ENCODE peak calls at places on chromosomes 2 and 18, in nine cellular contexts. One of them, this sample, is unnamed.

GRCh38 chr2:1224901-1225300 is 188.4 kb upstream of the TPO start:
- DNase-seq in T47D: no peak
- DNase-seq in stimulated activated CD4-positive, alpha-beta T cell treated with anti-CD3 and anti-CD28 coated beads, Interleukin-2, amount 100 ng/mL, for 4 hours: no peak
- DNase-seq in COR-L47: no peak
- DNase-seq in GM19239: no peak
- DNase-seq in activated T-helper 1 cell treated with Interleukin-2 at 50 U/mL for 16 hours: no peak
- DNase-seq in HS-5: no peak
- DNase-seq in activated CD4-positive, alpha-beta T cell treated with anti-CD3 and anti-CD28 coated beads for 1 hour: no peak
- DNase-seq in activated naive CD4-positive, alpha-beta T cell treated with Interleukin-2 at 50 U/mL for 16 hours: no peak
- DNase-seq in this sample: no peak

GRCh38 chr2:88857274-88857741 is 165.8 kb downstream of the RPIA start:
- DNase-seq in T47D: no peak
- DNase-seq in stimulated activated CD4-positive, alpha-beta T cell treated with anti-CD3 and anti-CD28 coated beads, Interleukin-2, amount 100 ng/mL, for 4 hours: no peak
- DNase-seq in COR-L47: no peak
- DNase-seq in GM19239: no peak
- DNase-seq in activated T-helper 1 cell treated with Interleukin-2 at 50 U/mL for 16 hours: no peak
- DNase-seq in HS-5: no peak
- DNase-seq in activated CD4-positive, alpha-beta T cell treated with anti-CD3 and anti-CD28 coated beads for 1 hour: no peak
- DNase-seq in activated naive CD4-positive, alpha-beta T cell treated with Interleukin-2 at 50 U/mL for 16 hours: no peak
- DNase-seq in this sample: no peak

GRCh38 chr2:216057688-216058193 is 23.9 kb downstream of the PECR start:
- DNase-seq in T47D: no peak
- DNase-seq in stimulated activated CD4-positive, alpha-beta T cell treated with anti-CD3 and anti-CD28 coated beads, Interleukin-2, amount 100 ng/mL, for 4 hours: peak; percentile 27
- DNase-seq in COR-L47: no peak
- DNase-seq in GM19239: peak; percentile 62
- DNase-seq in activated T-helper 1 cell treated with Interleukin-2 at 50 U/mL for 16 hours: peak; percentile 45
- DNase-seq in HS-5: no peak
- DNase-seq in activated CD4-positive, alpha-beta T cell treated with anti-CD3 and anti-CD28 coated beads for 1 hour: peak; percentile 31
- DNase-seq in activated naive CD4-positive, alpha-beta T cell treated with Interleukin-2 at 50 U/mL for 16 hours: peak; percentile 56
- DNase-seq in this sample: peak; percentile 19

GRCh38 chr2:54569745-54570296 is 113.7 kb downstream of the SPTBN1 start:
- DNase-seq in T47D: no peak
- DNase-seq in stimulated activated CD4-positive, alpha-beta T cell treated with anti-CD3 and anti-CD28 coated beads, Interleukin-2, amount 100 ng/mL, for 4 hours: no peak
- DNase-seq in COR-L47: no peak
- DNase-seq in GM19239: no peak
- DNase-seq in activated T-helper 1 cell treated with Interleukin-2 at 50 U/mL for 16 hours: no peak
- DNase-seq in HS-5: no peak
- DNase-seq in activated CD4-positive, alpha-beta T cell treated with anti-CD3 and anti-CD28 coated beads for 1 hour: no peak
- DNase-seq in activated naive CD4-positive, alpha-beta T cell treated with Interleukin-2 at 50 U/mL for 16 hours: no peak
- DNase-seq in this sample: no peak

GRCh38 chr18:37499008-37499407 is 66.6 kb downstream of the CELF4 start:
- DNase-seq in T47D: no peak
- DNase-seq in stimulated activated CD4-positive, alpha-beta T cell treated with anti-CD3 and anti-CD28 coated beads, Interleukin-2, amount 100 ng/mL, for 4 hours: no peak
- DNase-seq in COR-L47: peak; percentile 79
- DNase-seq in GM19239: no peak
- DNase-seq in activated T-helper 1 cell treated with Interleukin-2 at 50 U/mL for 16 hours: no peak
- DNase-seq in HS-5: no peak
- DNase-seq in activated CD4-positive, alpha-beta T cell treated with anti-CD3 and anti-CD28 coated beads for 1 hour: no peak
- DNase-seq in activated naive CD4-positive, alpha-beta T cell treated with Interleukin-2 at 50 U/mL for 16 hours: no peak
- DNase-seq in this sample: no peak

GRCh38 chr18:45521777-45522176 is 93.5 kb upstream of the SLC14A2 start:
- DNase-seq in T47D: no peak
- DNase-seq in stimulated activated CD4-positive, alpha-beta T cell treated with anti-CD3 and anti-CD28 coated beads, Interleukin-2, amount 100 ng/mL, for 4 hours: no peak
- DNase-seq in COR-L47: no peak
- DNase-seq in GM19239: no peak
- DNase-seq in activated T-helper 1 cell treated with Interleukin-2 at 50 U/mL for 16 hours: no peak
- DNase-seq in HS-5: no peak
- DNase-seq in activated CD4-positive, alpha-beta T cell treated with anti-CD3 and anti-CD28 coated beads for 1 hour: no peak
- DNase-seq in activated naive CD4-positive, alpha-beta T cell treated with Interleukin-2 at 50 U/mL for 16 hours: no peak
- DNase-seq in this sample: no peak

GRCh38 chr2:195898505-195898904 is 170.1 kb downstream of the DNAH7 start:
- DNase-seq in T47D: peak; percentile 4
- DNase-seq in stimulated activated CD4-positive, alpha-beta T cell treated with anti-CD3 and anti-CD28 coated beads, Interleukin-2, amount 100 ng/mL, for 4 hours: no peak
- DNase-seq in COR-L47: peak; percentile 14
- DNase-seq in GM19239: no peak
- DNase-seq in activated T-helper 1 cell treated with Interleukin-2 at 50 U/mL for 16 hours: no peak
- DNase-seq in HS-5: peak; percentile 92
- DNase-seq in activated CD4-positive, alpha-beta T cell treated with anti-CD3 and anti-CD28 coated beads for 1 hour: no peak
- DNase-seq in activated naive CD4-positive, alpha-beta T cell treated with Interleukin-2 at 50 U/mL for 16 hours: no peak
- DNase-seq in this sample: no peak

GRCh38 chr2:27370026-27370815 is at the start of the genes EIF2B4 and SNX17:
- DNase-seq in T47D: peak; percentile 98
- DNase-seq in stimulated activated CD4-positive, alpha-beta T cell treated with anti-CD3 and anti-CD28 coated beads, Interleukin-2, amount 100 ng/mL, for 4 hours: peak; percentile 99
- DNase-seq in COR-L47: peak; percentile 97
- DNase-seq in GM19239: peak; percentile 90
- DNase-seq in activated T-helper 1 cell treated with Interleukin-2 at 50 U/mL for 16 hours: peak; percentile 99
- DNase-seq in HS-5: peak; percentile 96
- DNase-seq in activated CD4-positive, alpha-beta T cell treated with anti-CD3 and anti-CD28 coated beads for 1 hour: peak; percentile 99
- DNase-seq in activated naive CD4-positive, alpha-beta T cell treated with Interleukin-2 at 50 U/mL for 16 hours: peak; percentile 100
- DNase-seq in this sample: peak; percentile 99

GRCh38 chr2:53903011-53903410 is 43.2 kb upstream of the GPR75 start:
- DNase-seq in T47D: no peak
- DNase-seq in stimulated activated CD4-positive, alpha-beta T cell treated with anti-CD3 and anti-CD28 coated beads, Interleukin-2, amount 100 ng/mL, for 4 hours: no peak
- DNase-seq in COR-L47: no peak
- DNase-seq in GM19239: no peak
- DNase-seq in activated T-helper 1 cell treated with Interleukin-2 at 50 U/mL for 16 hours: no peak
- DNase-seq in HS-5: no peak
- DNase-seq in activated CD4-positive, alpha-beta T cell treated with anti-CD3 and anti-CD28 coated beads for 1 hour: no peak
- DNase-seq in activated naive CD4-positive, alpha-beta T cell treated with Interleukin-2 at 50 U/mL for 16 hours: no peak
- DNase-seq in this sample: no peak

GRCh38 chr2:25817006-25817405 is 61.3 kb downstream of the ASXL2 start:
- DNase-seq in T47D: no peak
- DNase-seq in stimulated activated CD4-positive, alpha-beta T cell treated with anti-CD3 and anti-CD28 coated beads, Interleukin-2, amount 100 ng/mL, for 4 hours: no peak
- DNase-seq in COR-L47: no peak
- DNase-seq in GM19239: no peak
- DNase-seq in activated T-helper 1 cell treated with Interleukin-2 at 50 U/mL for 16 hours: no peak
- DNase-seq in HS-5: no peak
- DNase-seq in activated CD4-positive, alpha-beta T cell treated with anti-CD3 and anti-CD28 coated beads for 1 hour: no peak
- DNase-seq in activated naive CD4-positive, alpha-beta T cell treated with Interleukin-2 at 50 U/mL for 16 hours: no peak
- DNase-seq in this sample: no peak

GRCh38 chr2:172226244-172227061 is 123.8 kb upstream of the DLX2 start:
- DNase-seq in T47D: peak; percentile 69
- DNase-seq in stimulated activated CD4-positive, alpha-beta T cell treated with anti-CD3 and anti-CD28 coated beads, Interleukin-2, amount 100 ng/mL, for 4 hours: no peak
- DNase-seq in COR-L47: no peak
- DNase-seq in GM19239: no peak
- DNase-seq in activated T-helper 1 cell treated with Interleukin-2 at 50 U/mL for 16 hours: no peak
- DNase-seq in HS-5: no peak
- DNase-seq in activated CD4-positive, alpha-beta T cell treated with anti-CD3 and anti-CD28 coated beads for 1 hour: no peak
- DNase-seq in activated naive CD4-positive, alpha-beta T cell treated with Interleukin-2 at 50 U/mL for 16 hours: peak; percentile 7
- DNase-seq in this sample: no peak

GRCh38 chr2:198374375-198375072 is 570.1 kb downstream of the PLCL1 start:
- DNase-seq in T47D: peak; percentile 60
- DNase-seq in stimulated activated CD4-positive, alpha-beta T cell treated with anti-CD3 and anti-CD28 coated beads, Interleukin-2, amount 100 ng/mL, for 4 hours: no peak
- DNase-seq in COR-L47: peak; percentile 64
- DNase-seq in GM19239: peak; percentile 1
- DNase-seq in activated T-helper 1 cell treated with Interleukin-2 at 50 U/mL for 16 hours: no peak
- DNase-seq in HS-5: peak; percentile 38
- DNase-seq in activated CD4-positive, alpha-beta T cell treated with anti-CD3 and anti-CD28 coated beads for 1 hour: no peak
- DNase-seq in activated naive CD4-positive, alpha-beta T cell treated with Interleukin-2 at 50 U/mL for 16 hours: no peak
- DNase-seq in this sample: no peak

GRCh38 chr2:23496456-23496855 is 111.5 kb downstream of the KLHL29 start:
- DNase-seq in T47D: no peak
- DNase-seq in stimulated activated CD4-positive, alpha-beta T cell treated with anti-CD3 and anti-CD28 coated beads, Interleukin-2, amount 100 ng/mL, for 4 hours: no peak
- DNase-seq in COR-L47: no peak
- DNase-seq in GM19239: no peak
- DNase-seq in activated T-helper 1 cell treated with Interleukin-2 at 50 U/mL for 16 hours: no peak
- DNase-seq in HS-5: no peak
- DNase-seq in activated CD4-positive, alpha-beta T cell treated with anti-CD3 and anti-CD28 coated beads for 1 hour: no peak
- DNase-seq in activated naive CD4-positive, alpha-beta T cell treated with Interleukin-2 at 50 U/mL for 16 hours: no peak
- DNase-seq in this sample: no peak

GRCh38 chr2:120815292-120815691 is 79.6 kb downstream of the GLI2 start:
- DNase-seq in T47D: no peak
- DNase-seq in stimulated activated CD4-positive, alpha-beta T cell treated with anti-CD3 and anti-CD28 coated beads, Interleukin-2, amount 100 ng/mL, for 4 hours: no peak
- DNase-seq in COR-L47: no peak
- DNase-seq in GM19239: no peak
- DNase-seq in activated T-helper 1 cell treated with Interleukin-2 at 50 U/mL for 16 hours: no peak
- DNase-seq in HS-5: no peak
- DNase-seq in activated CD4-positive, alpha-beta T cell treated with anti-CD3 and anti-CD28 coated beads for 1 hour: no peak
- DNase-seq in activated naive CD4-positive, alpha-beta T cell treated with Interleukin-2 at 50 U/mL for 16 hours: no peak
- DNase-seq in this sample: no peak

GRCh38 chr18:27763936-27764335 is 413.0 kb downstream of the CDH2 start:
- DNase-seq in T47D: no peak
- DNase-seq in stimulated activated CD4-positive, alpha-beta T cell treated with anti-CD3 and anti-CD28 coated beads, Interleukin-2, amount 100 ng/mL, for 4 hours: no peak
- DNase-seq in COR-L47: no peak
- DNase-seq in GM19239: no peak
- DNase-seq in activated T-helper 1 cell treated with Interleukin-2 at 50 U/mL for 16 hours: no peak
- DNase-seq in HS-5: no peak
- DNase-seq in activated CD4-positive, alpha-beta T cell treated with anti-CD3 and anti-CD28 coated beads for 1 hour: no peak
- DNase-seq in activated naive CD4-positive, alpha-beta T cell treated with Interleukin-2 at 50 U/mL for 16 hours: no peak
- DNase-seq in this sample: no peak

GRCh38 chr2:18356676-18357075 is 203.8 kb downstream of the RDH14 start:
- DNase-seq in T47D: no peak
- DNase-seq in stimulated activated CD4-positive, alpha-beta T cell treated with anti-CD3 and anti-CD28 coated beads, Interleukin-2, amount 100 ng/mL, for 4 hours: no peak
- DNase-seq in COR-L47: no peak
- DNase-seq in GM19239: no peak
- DNase-seq in activated T-helper 1 cell treated with Interleukin-2 at 50 U/mL for 16 hours: no peak
- DNase-seq in HS-5: no peak
- DNase-seq in activated CD4-positive, alpha-beta T cell treated with anti-CD3 and anti-CD28 coated beads for 1 hour: no peak
- DNase-seq in activated naive CD4-positive, alpha-beta T cell treated with Interleukin-2 at 50 U/mL for 16 hours: no peak
- DNase-seq in this sample: no peak

GRCh38 chr2:70615222-70615621 is 61.6 kb upstream of the TGFA start:
- DNase-seq in T47D: peak; percentile 61
- DNase-seq in stimulated activated CD4-positive, alpha-beta T cell treated with anti-CD3 and anti-CD28 coated beads, Interleukin-2, amount 100 ng/mL, for 4 hours: no peak
- DNase-seq in COR-L47: no peak
- DNase-seq in GM19239: no peak
- DNase-seq in activated T-helper 1 cell treated with Interleukin-2 at 50 U/mL for 16 hours: no peak
- DNase-seq in HS-5: no peak
- DNase-seq in activated CD4-positive, alpha-beta T cell treated with anti-CD3 and anti-CD28 coated beads for 1 hour: no peak
- DNase-seq in activated naive CD4-positive, alpha-beta T cell treated with Interleukin-2 at 50 U/mL for 16 hours: no peak
- DNase-seq in this sample: no peak

GRCh38 chr2:195559431-195559914 is 97.6 kb upstream of the SLC39A10 start:
- DNase-seq in T47D: peak; percentile 2
- DNase-seq in stimulated activated CD4-positive, alpha-beta T cell treated with anti-CD3 and anti-CD28 coated beads, Interleukin-2, amount 100 ng/mL, for 4 hours: peak; percentile 73
- DNase-seq in COR-L47: no peak
- DNase-seq in GM19239: peak; percentile 56
- DNase-seq in activated T-helper 1 cell treated with Interleukin-2 at 50 U/mL for 16 hours: peak; percentile 64
- DNase-seq in HS-5: peak; percentile 61
- DNase-seq in activated CD4-positive, alpha-beta T cell treated with anti-CD3 and anti-CD28 coated beads for 1 hour: peak; percentile 58
- DNase-seq in activated naive CD4-positive, alpha-beta T cell treated with Interleukin-2 at 50 U/mL for 16 hours: peak; percentile 79
- DNase-seq in this sample: peak; percentile 73

GRCh38 chr2:166197446-166197845 is 69.6 kb upstream of the SCN1A start:
- DNase-seq in T47D: no peak
- DNase-seq in stimulated activated CD4-positive, alpha-beta T cell treated with anti-CD3 and anti-CD28 coated beads, Interleukin-2, amount 100 ng/mL, for 4 hours: no peak
- DNase-seq in COR-L47: no peak
- DNase-seq in GM19239: no peak
- DNase-seq in activated T-helper 1 cell treated with Interleukin-2 at 50 U/mL for 16 hours: no peak
- DNase-seq in HS-5: no peak
- DNase-seq in activated CD4-positive, alpha-beta T cell treated with anti-CD3 and anti-CD28 coated beads for 1 hour: no peak
- DNase-seq in activated naive CD4-positive, alpha-beta T cell treated with Interleukin-2 at 50 U/mL for 16 hours: no peak
- DNase-seq in this sample: no peak

GRCh38 chr2:196096982-196097745 is 28.5 kb upstream of the DNAH7 start:
- DNase-seq in T47D: no peak
- DNase-seq in stimulated activated CD4-positive, alpha-beta T cell treated with anti-CD3 and anti-CD28 coated beads, Interleukin-2, amount 100 ng/mL, for 4 hours: no peak
- DNase-seq in COR-L47: no peak
- DNase-seq in GM19239: no peak
- DNase-seq in activated T-helper 1 cell treated with Interleukin-2 at 50 U/mL for 16 hours: no peak
- DNase-seq in HS-5: no peak
- DNase-seq in activated CD4-positive, alpha-beta T cell treated with anti-CD3 and anti-CD28 coated beads for 1 hour: no peak
- DNase-seq in activated naive CD4-positive, alpha-beta T cell treated with Interleukin-2 at 50 U/mL for 16 hours: no peak
- DNase-seq in this sample: no peak

GRCh38 chr2:16073471-16073870 is 133.1 kb downstream of the MYCN start:
- DNase-seq in T47D: no peak
- DNase-seq in stimulated activated CD4-positive, alpha-beta T cell treated with anti-CD3 and anti-CD28 coated beads, Interleukin-2, amount 100 ng/mL, for 4 hours: no peak
- DNase-seq in COR-L47: no peak
- DNase-seq in GM19239: no peak
- DNase-seq in activated T-helper 1 cell treated with Interleukin-2 at 50 U/mL for 16 hours: no peak
- DNase-seq in HS-5: no peak
- DNase-seq in activated CD4-positive, alpha-beta T cell treated with anti-CD3 and anti-CD28 coated beads for 1 hour: no peak
- DNase-seq in activated naive CD4-positive, alpha-beta T cell treated with Interleukin-2 at 50 U/mL for 16 hours: no peak
- DNase-seq in this sample: no peak

GRCh38 chr2:158575051-158575635 is 118.4 kb downstream of the PKP4 start:
- DNase-seq in T47D: peak; percentile 17
- DNase-seq in stimulated activated CD4-positive, alpha-beta T cell treated with anti-CD3 and anti-CD28 coated beads, Interleukin-2, amount 100 ng/mL, for 4 hours: no peak
- DNase-seq in COR-L47: no peak
- DNase-seq in GM19239: no peak
- DNase-seq in activated T-helper 1 cell treated with Interleukin-2 at 50 U/mL for 16 hours: no peak
- DNase-seq in HS-5: no peak
- DNase-seq in activated CD4-positive, alpha-beta T cell treated with anti-CD3 and anti-CD28 coated beads for 1 hour: no peak
- DNase-seq in activated naive CD4-positive, alpha-beta T cell treated with Interleukin-2 at 50 U/mL for 16 hours: no peak
- DNase-seq in this sample: no peak

GRCh38 chr18:73479472-73479871 is 611.7 kb upstream of the NETO1 start:
- DNase-seq in T47D: no peak
- DNase-seq in stimulated activated CD4-positive, alpha-beta T cell treated with anti-CD3 and anti-CD28 coated beads, Interleukin-2, amount 100 ng/mL, for 4 hours: no peak
- DNase-seq in COR-L47: no peak
- DNase-seq in GM19239: no peak
- DNase-seq in activated T-helper 1 cell treated with Interleukin-2 at 50 U/mL for 16 hours: no peak
- DNase-seq in HS-5: peak; percentile 10
- DNase-seq in activated CD4-positive, alpha-beta T cell treated with anti-CD3 and anti-CD28 coated beads for 1 hour: no peak
- DNase-seq in activated naive CD4-positive, alpha-beta T cell treated with Interleukin-2 at 50 U/mL for 16 hours: no peak
- DNase-seq in this sample: no peak

GRCh38 chr18:23532848-23533247 is 29.5 kb downstream of the RMC1 start:
- DNase-seq in T47D: no peak
- DNase-seq in stimulated activated CD4-positive, alpha-beta T cell treated with anti-CD3 and anti-CD28 coated beads, Interleukin-2, amount 100 ng/mL, for 4 hours: no peak
- DNase-seq in COR-L47: no peak
- DNase-seq in GM19239: no peak
- DNase-seq in activated T-helper 1 cell treated with Interleukin-2 at 50 U/mL for 16 hours: no peak
- DNase-seq in HS-5: no peak
- DNase-seq in activated CD4-positive, alpha-beta T cell treated with anti-CD3 and anti-CD28 coated beads for 1 hour: no peak
- DNase-seq in activated naive CD4-positive, alpha-beta T cell treated with Interleukin-2 at 50 U/mL for 16 hours: no peak
- DNase-seq in this sample: no peak

GRCh38 chr2:18149660-18150246 is 271.3 kb downstream of the KCNS3 start:
- DNase-seq in T47D: peak; percentile 58
- DNase-seq in stimulated activated CD4-positive, alpha-beta T cell treated with anti-CD3 and anti-CD28 coated beads, Interleukin-2, amount 100 ng/mL, for 4 hours: no peak
- DNase-seq in COR-L47: peak; percentile 21
- DNase-seq in GM19239: peak; percentile 13
- DNase-seq in activated T-helper 1 cell treated with Interleukin-2 at 50 U/mL for 16 hours: no peak
- DNase-seq in HS-5: peak; percentile 28
- DNase-seq in activated CD4-positive, alpha-beta T cell treated with anti-CD3 and anti-CD28 coated beads for 1 hour: no peak
- DNase-seq in activated naive CD4-positive, alpha-beta T cell treated with Interleukin-2 at 50 U/mL for 16 hours: no peak
- DNase-seq in this sample: no peak

This sample was measured in T-helper 22 cell.